ENCODE peak calls at places on chromosomes 13 and 19, in five cellular contexts. One of them, this sample, is unnamed.

GRCh38 chr19:45467115-45467455 is 711 bp upstream of the FOSB start:
- DNase-seq in effector CD4-positive, alpha-beta T cell: no peak
- DNase-seq in BJ: no peak
- DNase-seq in ELR: peak
- DNase-seq in sigmoid colon: no peak
- DNase-seq in this sample: peak

GRCh38 chr19:45472557-45473365 is 5.0 kb downstream of the FOSB start:
- DNase-seq in ELR: no peak
- DNase-seq in effector CD4-positive, alpha-beta T cell: peak
- DNase-seq in sigmoid colon: no peak
- DNase-seq in BJ: no peak
- DNase-seq in this sample: no peak

GRCh38 chr13:113390874-113391497 is 27.1 kb upstream of the GRTP1 start:
- DNase-seq in ELR: no peak
- DNase-seq in effector CD4-positive, alpha-beta T cell: no peak
- DNase-seq in sigmoid colon: no peak
- DNase-seq in BJ: no peak
- DNase-seq in this sample: no peak

GRCh38 chr13:69324109-69324886 is 783.3 kb upstream of the ATXN8OS start:
- DNase-seq in effector CD4-positive, alpha-beta T cell: no peak
- DNase-seq in ELR: peak
- DNase-seq in BJ: no peak
- DNase-seq in sigmoid colon: no peak
- DNase-seq in this sample: no peak

GRCh38 chr13:27338816-27339215 is 68.2 kb downstream of the RASL11A start:
- DNase-seq in effector CD4-positive, alpha-beta T cell: no peak
- DNase-seq in BJ: no peak
- DNase-seq in ELR: peak
- DNase-seq in sigmoid colon: no peak
- DNase-seq in this sample: no peak

GRCh38 chr19:40257096-40257517 is 28.0 kb downstream of the AKT2 start:
- DNase-seq in sigmoid colon: no peak
- DNase-seq in effector CD4-positive, alpha-beta T cell: no peak
- DNase-seq in BJ: no peak
- DNase-seq in ELR: no peak
- DNase-seq in this sample: no peak

GRCh38 chr13:113927661-113928581 is 46.0 kb downstream of the C13orf46 start:
- DNase-seq in BJ: peak
- DNase-seq in ELR: peak
- DNase-seq in sigmoid colon: peak
- DNase-seq in effector CD4-positive, alpha-beta T cell: no peak
- DNase-seq in this sample: peak

GRCh38 chr19:6677924-6678689 is 8.1 kb upstream of the TNFSF14 start:
- DNase-seq in sigmoid colon: peak
- DNase-seq in effector CD4-positive, alpha-beta T cell: peak
- DNase-seq in ELR: peak
- DNase-seq in BJ: no peak
- DNase-seq in this sample: no peak

GRCh38 chr13:113647351-113648217 is 10.4 kb downstream of the ATP4B start:
- DNase-seq in ELR: no peak
- DNase-seq in sigmoid colon: peak
- DNase-seq in BJ: no peak
- DNase-seq in effector CD4-positive, alpha-beta T cell: no peak
- DNase-seq in this sample: peak

GRCh38 chr19:2561895-2562294 is 86.0 kb downstream of the GADD45B start:
- DNase-seq in ELR: no peak
- DNase-seq in effector CD4-positive, alpha-beta T cell: peak
- DNase-seq in sigmoid colon: no peak
- DNase-seq in BJ: no peak
- DNase-seq in this sample: no peak

GRCh38 chr13:40589285-40590109 is 76.9 kb downstream of the FOXO1 start:
- DNase-seq in effector CD4-positive, alpha-beta T cell: no peak
- DNase-seq in BJ: no peak
- DNase-seq in ELR: peak
- DNase-seq in sigmoid colon: peak
- DNase-seq in this sample: peak

GRCh38 chr13:24997367-24997967 is 98.5 kb upstream of the PABPC3 start:
- DNase-seq in sigmoid colon: no peak
- DNase-seq in ELR: peak
- DNase-seq in BJ: no peak
- DNase-seq in effector CD4-positive, alpha-beta T cell: no peak
- DNase-seq in this sample: no peak

GRCh38 chr19:872266-872951 is 12.9 kb downstream of the CFD start:
- DNase-seq in ELR: peak
- DNase-seq in BJ: no peak
- DNase-seq in effector CD4-positive, alpha-beta T cell: peak
- DNase-seq in sigmoid colon: no peak
- DNase-seq in this sample: peak

GRCh38 chr13:100382787-100383186 is 205.8 kb downstream of the GGACT start:
- DNase-seq in BJ: no peak
- DNase-seq in effector CD4-positive, alpha-beta T cell: no peak
- DNase-seq in ELR: peak
- DNase-seq in sigmoid colon: no peak
- DNase-seq in this sample: peak

GRCh38 chr13:20442370-20442769 is 83.3 kb downstream of the CRYL1 start:
- DNase-seq in sigmoid colon: no peak
- DNase-seq in effector CD4-positive, alpha-beta T cell: no peak
- DNase-seq in ELR: no peak
- DNase-seq in BJ: no peak
- DNase-seq in this sample: no peak

GRCh38 chr19:6743714-6744380 is 4.4 kb downstream of the TRIP10 start:
- DNase-seq in sigmoid colon: no peak
- DNase-seq in BJ: no peak
- DNase-seq in effector CD4-positive, alpha-beta T cell: no peak
- DNase-seq in ELR: peak
- DNase-seq in this sample: peak

GRCh38 chr13:43058318-43058674 is 34.9 kb downstream of the DNAJC15 start:
- DNase-seq in effector CD4-positive, alpha-beta T cell: no peak
- DNase-seq in ELR: peak
- DNase-seq in sigmoid colon: no peak
- DNase-seq in BJ: peak
- DNase-seq in this sample: no peak

GRCh38 chr13:74248477-74248876 is 114.3 kb upstream of the KLF12 start:
- DNase-seq in sigmoid colon: no peak
- DNase-seq in BJ: no peak
- DNase-seq in effector CD4-positive, alpha-beta T cell: no peak
- DNase-seq in ELR: no peak
- DNase-seq in this sample: no peak

GRCh38 chr13:62837895-62838294 is 1422.2 kb upstream of the PCDH20 start:
- DNase-seq in effector CD4-positive, alpha-beta T cell: no peak
- DNase-seq in ELR: peak
- DNase-seq in BJ: no peak
- DNase-seq in sigmoid colon: no peak
- DNase-seq in this sample: no peak

GRCh38 chr13:112057736-112058518 is 9.0 kb upstream of the SOX1 start:
- DNase-seq in ELR: no peak
- DNase-seq in BJ: no peak
- DNase-seq in sigmoid colon: no peak
- DNase-seq in effector CD4-positive, alpha-beta T cell: no peak
- DNase-seq in this sample: peak

GRCh38 chr19:16185925-16186234 is 670 bp downstream of the FAM32A start:
- DNase-seq in effector CD4-positive, alpha-beta T cell: peak
- DNase-seq in ELR: no peak
- DNase-seq in BJ: no peak
- DNase-seq in sigmoid colon: no peak
- DNase-seq in this sample: no peak

GRCh38 chr19:18349524-18350128 is 9.2 kb downstream of the PGPEP1 start:
- DNase-seq in sigmoid colon: no peak
- DNase-seq in BJ: no peak
- DNase-seq in ELR: peak
- DNase-seq in effector CD4-positive, alpha-beta T cell: no peak
- DNase-seq in this sample: peak

GRCh38 chr19:2575734-2576481 is 100.0 kb downstream of the GADD45B start:
- DNase-seq in sigmoid colon: peak
- DNase-seq in effector CD4-positive, alpha-beta T cell: no peak
- DNase-seq in ELR: no peak
- DNase-seq in BJ: no peak
- DNase-seq in this sample: peak

GRCh38 chr13:78032132-78032531 is 113.5 kb upstream of the EDNRB start:
- DNase-seq in sigmoid colon: no peak
- DNase-seq in effector CD4-positive, alpha-beta T cell: no peak
- DNase-seq in ELR: no peak
- DNase-seq in BJ: no peak
- DNase-seq in this sample: no peak

GRCh38 chr19:10112037-10112751 is 701 bp downstream of the P2RY11 start:
- DNase-seq in sigmoid colon: no peak
- DNase-seq in effector CD4-positive, alpha-beta T cell: peak
- DNase-seq in ELR: peak
- DNase-seq in BJ: no peak
- DNase-seq in this sample: peak

GRCh38 chr13:111066544-111066943 is 48.6 kb upstream of the ARHGEF7 start:
- DNase-seq in sigmoid colon: no peak
- DNase-seq in ELR: no peak
- DNase-seq in effector CD4-positive, alpha-beta T cell: no peak
- DNase-seq in BJ: no peak
- DNase-seq in this sample: no peak

GRCh38 chr13:71320452-71320851 is 546.6 kb downstream of the DACH1 start:
- DNase-seq in sigmoid colon: no peak
- DNase-seq in BJ: no peak
- DNase-seq in effector CD4-positive, alpha-beta T cell: no peak
- DNase-seq in ELR: peak
- DNase-seq in this sample: no peak

GRCh38 chr19:14381689-14382474 is 638 bp downstream of the ADGRE5 start:
- DNase-seq in sigmoid colon: peak
- DNase-seq in ELR: peak
- DNase-seq in BJ: peak
- DNase-seq in effector CD4-positive, alpha-beta T cell: peak
- DNase-seq in this sample: peak

GRCh38 chr13:30341815-30342570 is 34.6 kb upstream of the KATNAL1 start:
- DNase-seq in sigmoid colon: peak
- DNase-seq in BJ: peak
- DNase-seq in ELR: peak
- DNase-seq in effector CD4-positive, alpha-beta T cell: no peak
- DNase-seq in this sample: peak

GRCh38 chr19:2199215-2199614 is 35.5 kb downstream of the DOT1L start:
- DNase-seq in sigmoid colon: no peak
- DNase-seq in ELR: no peak
- DNase-seq in BJ: no peak
- DNase-seq in effector CD4-positive, alpha-beta T cell: no peak
- DNase-seq in this sample: peak

GRCh38 chr13:105921711-105922110 is 613.8 kb downstream of the EFNB2 start:
- DNase-seq in sigmoid colon: no peak
- DNase-seq in effector CD4-positive, alpha-beta T cell: no peak
- DNase-seq in BJ: no peak
- DNase-seq in ELR: no peak
- DNase-seq in this sample: no peak

GRCh38 chr13:39224841-39225240 is 186.6 kb downstream of the NHLRC3 start:
- DNase-seq in sigmoid colon: no peak
- DNase-seq in effector CD4-positive, alpha-beta T cell: no peak
- DNase-seq in ELR: no peak
- DNase-seq in BJ: no peak
- DNase-seq in this sample: no peak

This sample was measured in osteoblast.